ENCODE peak calls at places on chromosomes 3 and 15, in six cellular contexts. Y is neural progenitor cell, E is mammary epithelial cell, J is kidney, N is endothelial cell of umbilical vein, D is A549. U is an unnamed sample.

GRCh38 chr3:63351159-63352007 is 73.3 kb downstream of the SYNPR start:
- DNase-seq in Y (peak; percentile 71), E (peak; percentile 46), N (peak; percentile 55), D (peak; percentile 10), J (no peak), U (peak; percentile 37)

GRCh38 chr15:33282226-33283020 is 28.3 kb upstream of the RYR3 start:
- DNase-seq in Y (no peak), E (no peak), D (no peak), J (no peak), N (no peak), U (no peak)

GRCh38 chr15:52790941-52791751 is 1.0 kb upstream of the ONECUT1 start:
- DNase-seq in Y (peak; percentile 83), J (peak; percentile 75), N (no peak), E (no peak), D (no peak), U (no peak)

GRCh38 chr15:71575474-71576045 is 234.8 kb upstream of the NR2E3 start:
- DNase-seq in E (no peak), D (peak; percentile 25), N (peak; percentile 24), J (no peak), Y (no peak), U (no peak)

GRCh38 chr3:49805884-49806701 is 3.0 kb downstream of the INKA1 start:
- DNase-seq in N (peak; percentile 95), E (no peak), D (no peak), J (peak; percentile 83), Y (no peak), U (no peak)

GRCh38 chr3:115623414-115623868 is at the start of gene GAP43:
- DNase-seq in E (peak; percentile 58), J (peak; percentile 76), N (peak; percentile 23), D (peak; percentile 8), Y (peak; percentile 66), U (peak; percentile 70)

GRCh38 chr3:106466881-106467280 is 598.1 kb upstream of the CBLB start:
- DNase-seq in N (no peak), E (no peak), J (no peak), D (no peak), Y (no peak), U (no peak)

GRCh38 chr3:36677331-36678007 is 86.9 kb downstream of the DCLK3 start:
- DNase-seq in Y (peak; percentile 8), D (peak; percentile 16), N (no peak), J (no peak), E (peak; percentile 92), U (peak; percentile 91)

GRCh38 chr3:188507244-188507720 is 353.3 kb downstream of the LPP start:
- DNase-seq in J (no peak), N (peak; percentile 83), Y (no peak), D (no peak), E (peak; percentile 25), U (peak; percentile 90)

GRCh38 chr3:70501596-70501995 is 189.2 kb upstream of the MDFIC2 start:
- DNase-seq in Y (no peak), N (no peak), E (no peak), J (no peak), D (no peak), U (no peak)

GRCh38 chr15:83323296-83323711 is 38.8 kb upstream of the BNC1 start:
- DNase-seq in D (peak; percentile 82), N (no peak), J (peak; percentile 90), Y (no peak), E (peak; percentile 60), U (peak; percentile 83)

GRCh38 chr3:73609655-73610054 is 15.1 kb downstream of the PDZRN3 start:
- DNase-seq in D (no peak), E (peak; percentile 18), J (no peak), N (no peak), Y (no peak), U (no peak)

GRCh38 chr15:91589360-91589759 is 264.1 kb upstream of the SLCO3A1 start:
- DNase-seq in D (no peak), E (no peak), N (no peak), Y (no peak), J (no peak), U (no peak)

GRCh38 chr3:65335587-65335986 is 647.8 kb upstream of the ADAMTS9 start:
- DNase-seq in J (no peak), Y (no peak), E (no peak), N (no peak), D (no peak), U (no peak)

GRCh38 chr15:29270169-29270955 is 740 bp upstream of the NSMCE3 start:
- DNase-seq in J (no peak), E (peak; percentile 28), Y (no peak), N (no peak), D (no peak), U (peak; percentile 47)

GRCh38 chr3:30873667-30874066 is 20.8 kb downstream of the GADL1 start:
- DNase-seq in Y (no peak), N (no peak), E (peak; percentile 27), J (no peak), D (no peak), U (no peak)

GRCh38 chr15:51114437-51115119 is 19.9 kb upstream of the TNFAIP8L3 start:
- DNase-seq in D (no peak), E (no peak), N (peak; percentile 49), J (no peak), Y (no peak), U (no peak)

GRCh38 chr3:49780080-49780967 is 6.0 kb downstream of the IP6K1 start:
- DNase-seq in N (no peak), D (no peak), Y (no peak), E (no peak), J (no peak), U (no peak)

DNA sequence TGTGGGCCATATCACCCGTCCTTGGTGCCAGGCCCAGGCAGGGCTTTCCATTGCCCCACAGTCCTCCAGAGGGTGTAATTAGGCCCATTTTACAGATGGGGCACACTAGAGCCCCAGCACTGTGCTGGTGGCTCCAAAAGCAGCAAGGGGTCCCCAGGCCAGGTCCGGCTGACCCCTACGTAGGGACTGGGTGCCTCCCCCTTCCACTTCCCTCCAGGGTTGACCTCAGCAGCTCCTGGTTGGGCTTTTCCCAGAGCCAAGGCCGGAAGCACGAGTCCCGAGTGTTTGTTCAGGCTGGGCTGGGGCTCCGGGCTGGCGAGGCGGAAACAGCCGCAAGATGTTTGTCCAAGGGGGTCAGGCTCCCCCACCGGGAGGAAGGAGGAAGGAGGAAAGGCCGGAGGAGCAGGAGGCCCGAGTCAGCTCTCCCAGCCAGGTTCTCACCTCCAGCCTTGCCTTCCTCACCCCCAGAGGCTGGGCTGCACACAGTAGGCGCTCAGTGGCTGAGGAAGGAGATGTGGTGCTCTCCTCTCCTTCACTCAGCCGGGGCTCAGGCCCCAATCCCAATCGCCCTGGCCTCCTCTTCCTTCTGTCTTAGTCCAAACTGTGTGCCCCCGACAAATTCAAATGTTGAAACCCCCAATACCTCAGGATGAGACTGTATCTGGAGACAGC is 17.1 kb upstream of the PLXND1 start:
- DNase-seq in J (peak; percentile 92), E (no peak), Y (no peak), D (no peak), N (peak; percentile 97), U (no peak)
- TF ChIP-seq CTCF in J (no peak), E (no peak), Y (no peak), D (no peak), N (no peak), U (no peak)

DNA sequence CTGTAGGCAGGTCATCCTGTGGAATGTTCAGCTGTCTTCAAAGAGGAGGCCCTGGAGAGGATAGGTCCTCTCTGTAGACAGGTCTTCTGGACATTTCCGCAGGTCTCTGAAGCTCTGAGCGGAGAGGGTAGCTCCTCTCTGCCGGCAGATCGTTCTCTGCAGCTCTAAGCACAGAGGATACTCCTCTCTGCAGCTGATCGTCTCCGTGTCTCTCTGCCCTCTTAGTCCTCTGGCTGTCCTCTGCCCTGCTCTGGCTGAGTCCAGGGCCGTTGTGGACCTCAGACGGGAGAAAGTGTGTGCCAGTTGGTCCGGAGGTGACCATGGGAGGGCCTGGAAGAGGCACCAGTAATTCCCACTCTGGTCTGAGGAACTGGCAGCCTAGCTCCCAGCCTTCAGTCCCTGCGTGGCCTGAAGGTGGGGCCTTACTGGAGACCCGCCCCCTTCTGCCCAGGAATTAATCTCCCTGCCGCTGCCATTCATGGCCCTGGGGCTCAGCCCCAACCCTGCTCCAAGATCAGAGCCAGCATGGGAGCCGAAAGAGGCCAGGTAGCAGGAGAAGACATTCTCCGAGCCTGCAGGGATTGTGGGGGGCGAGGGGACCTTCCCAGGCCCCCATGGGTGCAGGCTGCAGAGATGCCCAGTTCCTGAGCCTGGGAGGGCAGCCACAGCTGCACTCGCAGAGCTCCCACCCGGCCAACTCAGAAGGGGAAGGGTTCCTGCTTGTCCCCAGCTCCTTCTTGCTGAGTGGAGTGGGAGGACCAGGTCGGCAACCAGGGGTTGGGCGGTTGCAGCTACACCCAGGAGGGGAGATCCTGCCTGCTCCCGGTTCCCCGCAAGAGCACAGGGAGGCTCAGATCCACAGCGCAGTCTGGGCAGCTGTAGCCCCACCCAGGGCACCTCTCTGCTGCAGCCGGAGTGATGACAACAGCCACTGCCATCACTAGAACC is 488.7 kb downstream of the RSL24D1 start:
- DNase-seq in N (no peak), J (peak; percentile 48), Y (no peak), D (no peak), E (no peak), U (no peak)
- H3K4me3 ChIP-seq in N (no peak overlapping the region), J (no peak overlapping the region), Y (no peak overlapping the region), D (no peak overlapping the region), E (no peak overlapping the region), U (no peak overlapping the region)

GRCh38 chr3:60957541-60957940 is 293.7 kb downstream of the FHIT start:
- DNase-seq in J (no peak), Y (no peak), E (no peak), D (no peak), N (no peak), U (no peak)
- TF ChIP-seq CTCF in J (no peak), Y (no peak), E (no peak), D (no peak), N (no peak), U (no peak)

GRCh38 chr15:99504823-99505551 is 60.8 kb upstream of the MEF2A start:
- DNase-seq in Y (no peak), D (no peak), N (peak; percentile 55), E (peak; percentile 45), J (no peak), U (no peak)
- H3K4me3 ChIP-seq in Y (no peak overlapping the region), D (no peak overlapping the region), N (no peak overlapping the region), E (no peak overlapping the region), J (no peak overlapping the region), U (no peak overlapping the region)

GRCh38 chr15:31396881-31397560 is 70.4 kb downstream of the KLF13 start:
- DNase-seq in J (peak; percentile 98), Y (peak; percentile 92), D (peak; percentile 76), N (peak; percentile 67), E (peak; percentile 89), U (no peak)
- TF ChIP-seq CTCF in J (peak; percentile 46), Y (peak; percentile 20), D (peak; percentile 15), N (no peak), E (no peak), U (no peak)

DNA sequence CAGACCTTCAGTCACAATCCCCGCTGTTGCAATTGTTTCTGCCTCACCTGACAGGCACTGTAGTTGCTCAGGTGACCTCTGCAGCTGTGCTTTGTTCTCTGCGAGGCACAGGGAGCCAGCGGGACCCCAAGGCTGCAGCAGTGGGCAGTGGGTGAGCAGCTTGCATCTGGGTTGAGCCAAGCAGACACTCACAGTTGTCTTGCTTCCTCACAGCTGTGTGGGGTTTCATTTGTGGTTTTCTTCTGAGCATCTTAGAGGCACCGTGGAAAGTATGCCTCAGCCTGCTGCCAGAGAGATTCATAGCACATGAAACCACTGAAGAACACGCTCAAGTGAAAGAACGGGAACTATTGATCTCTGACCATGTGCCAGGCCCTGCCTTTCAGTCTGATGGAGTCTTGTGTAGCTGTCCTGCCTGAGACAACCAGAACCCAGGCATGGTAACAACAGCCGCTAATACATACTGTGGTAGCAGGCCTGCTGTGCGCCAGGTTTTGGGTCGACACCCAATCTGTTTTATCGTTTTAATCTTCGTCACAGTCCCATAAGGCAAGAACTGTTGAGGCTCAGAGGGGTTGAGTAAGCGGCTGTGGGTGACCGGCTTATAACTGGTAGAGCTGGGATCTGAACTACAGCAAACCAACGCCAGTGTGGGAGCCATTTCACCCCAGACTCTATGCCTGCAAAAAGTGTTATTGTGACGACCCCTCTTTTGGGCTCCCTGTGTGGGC is 33.4 kb downstream of the GRK7 start:
- DNase-seq in J (no peak), E (no peak), N (peak; percentile 6), D (no peak), Y (no peak), U (peak; percentile 31)
- H3K4me3 ChIP-seq in J (no peak overlapping the region), E (no peak overlapping the region), N (no peak overlapping the region), D (no peak overlapping the region), Y (peak overlapping the region; percentile 46), U (no peak overlapping the region)